ENCODE peak calls at places on chromosome 14, in four cellular contexts. V is astrocyte, Q is kidney, A is AG10803. B is an unnamed sample.

GRCh38 chr14:45893127-45893526 is 640.1 kb upstream of the MIS18BP1 start:
- DNase-seq in V (no peak), Q (no peak), A (no peak), B (no peak)

GRCh38 chr14:95303107-95303506 is 16.6 kb downstream of the CLMN start:
- DNase-seq in V (no peak), Q (no peak), A (no peak), B (no peak)

GRCh38 chr14:71286126-71286525 is 378.9 kb downstream of the PCNX1 start:
- DNase-seq in V (no peak), Q (no peak), A (no peak), B (no peak)

GRCh38 chr14:77965919-77966435 is 166.1 kb downstream of the ADCK1 start:
- DNase-seq in V (peak), Q (peak), A (peak), B (peak)

GRCh38 chr14:56760164-56760914 is 49.9 kb downstream of the OTX2 start:
- DNase-seq in V (no peak), Q (no peak), A (no peak), B (no peak)

GRCh38 chr14:64906022-64906421 is 8.2 kb upstream of the CHURC1 start:
- DNase-seq in V (no peak), Q (no peak), A (no peak), B (no peak)

GRCh38 chr14:91067186-91067585 is 6.7 kb upstream of the RPS6KA5 start:
- DNase-seq in V (no peak), Q (no peak), A (no peak), B (no peak)

GRCh38 chr14:61566537-61567225 is 128.6 kb upstream of the HIF1A start:
- DNase-seq in V (peak), Q (no peak), A (peak), B (no peak)

GRCh38 chr14:89060191-89060590 is 235.7 kb downstream of the TTC8 start:
- DNase-seq in V (no peak), Q (no peak), A (peak), B (no peak)

GRCh38 chr14:93099643-93100042 is 16.1 kb downstream of the ITPK1 start:
- DNase-seq in V (no peak), Q (peak), A (no peak), B (no peak)

GRCh38 chr14:97687944-97688625 is 890.9 kb downstream of the VRK1 start:
- DNase-seq in V (no peak), Q (no peak), A (peak), B (no peak)

GRCh38 chr14:23538785-23539184 is 12.8 kb downstream of the ZFHX2 start:
- DNase-seq in V (no peak), Q (no peak), A (peak), B (no peak)

GRCh38 chr14:77105554-77105953 is 7.5 kb downstream of the CIPC start:
- DNase-seq in V (no peak), Q (no peak), A (no peak), B (no peak)

GRCh38 chr14:104148433-104149277 is 10.3 kb downstream of the KIF26A start:
- DNase-seq in V (no peak), Q (peak), A (no peak), B (peak)

GRCh38 chr14:45133683-45134050 is 614 bp downstream of the FKBP3 start:
- DNase-seq in V (no peak), Q (no peak), A (no peak), B (no peak)

GRCh38 chr14:99716850-99717681 is 33.0 kb downstream of the CYP46A1 start:
- DNase-seq in V (no peak), Q (no peak), A (no peak), B (no peak)

GRCh38 chr14:86955955-86956354 is 1037.0 kb downstream of the GALC start:
- DNase-seq in V (no peak), Q (no peak), A (no peak), B (no peak)

GRCh38 chr14:69519253-69519661 is 34.7 kb downstream of the PLEKHD1 start:
- DNase-seq in V (no peak), Q (no peak), A (no peak), B (no peak)

GRCh38 chr14:73744175-73744867 is 30.1 kb upstream of the PNMA1 start:
- DNase-seq in V (no peak), Q (peak), A (no peak), B (no peak)

GRCh38 chr14:91399868-91400640 is 17.6 kb downstream of the CCDC88C start:
- DNase-seq in V (no peak), Q (no peak), A (no peak), B (no peak)

GRCh38 chr14:61889914-61890351 is 127.7 kb downstream of the SNAPC1 start:
- DNase-seq in V (no peak), Q (no peak), A (no peak), B (no peak)

GRCh38 chr14:97580923-97581495 is 783.8 kb downstream of the VRK1 start:
- DNase-seq in V (no peak), Q (no peak), A (no peak), B (no peak)

GRCh38 chr14:98741523-98741922 is 530.5 kb downstream of the BCL11B start:
- DNase-seq in V (no peak), Q (no peak), A (no peak), B (no peak)

GRCh38 chr14:41607119-41607785 is 576 bp downstream of the LRFN5 start:
- DNase-seq in V (peak), Q (peak), A (peak), B (no peak)

GRCh38 chr14:105500036-105500725 is 9.1 kb downstream of the TEDC1 start:
- DNase-seq in V (no peak), Q (peak), A (no peak), B (no peak)

GRCh38 chr14:54686219-54686870 is 119.4 kb downstream of the SAMD4A start:
- DNase-seq in V (peak), Q (no peak), A (peak), B (no peak)

GRCh38 chr14:105096206-105096875 is 31.1 kb upstream of the GPR132 start:
- DNase-seq in V (no peak), Q (peak), A (no peak), B (no peak)

GRCh38 chr14:60161176-60162107 is 3.8 kb downstream of the DHRS7 start:
- DNase-seq in V (no peak), Q (no peak), A (peak), B (no peak)

GRCh38 chr14:96676161-96676560 is 121.0 kb upstream of the VRK1 start:
- DNase-seq in V (peak), Q (no peak), A (no peak), B (no peak)

GRCh38 chr14:30251557-30252100 is 307.3 kb upstream of the G2E3 start:
- DNase-seq in V (no peak), Q (no peak), A (no peak), B (no peak)

GRCh38 chr14:73789996-73790581 is 61.5 kb upstream of the PTGR2 start:
- DNase-seq in V (peak), Q (no peak), A (peak), B (peak)

GRCh38 chr14:64296561-64296960 is 2.4 kb upstream of the ESR2 start:
- DNase-seq in V (no peak), Q (no peak), A (no peak), B (no peak)

GRCh38 chr14:36177489-36177888 is 967 bp upstream of the PTCSC3 start:
- DNase-seq in V (no peak), Q (no peak), A (no peak), B (no peak)

GRCh38 chr14:78425332-78425731 is 255.2 kb downstream of the NRXN3 start:
- DNase-seq in V (no peak), Q (no peak), A (no peak), B (no peak)

GRCh38 chr14:87869619-87870583 is 123.1 kb downstream of the GALC start:
- DNase-seq in V (peak), Q (no peak), A (peak), B (no peak)

DNA sequence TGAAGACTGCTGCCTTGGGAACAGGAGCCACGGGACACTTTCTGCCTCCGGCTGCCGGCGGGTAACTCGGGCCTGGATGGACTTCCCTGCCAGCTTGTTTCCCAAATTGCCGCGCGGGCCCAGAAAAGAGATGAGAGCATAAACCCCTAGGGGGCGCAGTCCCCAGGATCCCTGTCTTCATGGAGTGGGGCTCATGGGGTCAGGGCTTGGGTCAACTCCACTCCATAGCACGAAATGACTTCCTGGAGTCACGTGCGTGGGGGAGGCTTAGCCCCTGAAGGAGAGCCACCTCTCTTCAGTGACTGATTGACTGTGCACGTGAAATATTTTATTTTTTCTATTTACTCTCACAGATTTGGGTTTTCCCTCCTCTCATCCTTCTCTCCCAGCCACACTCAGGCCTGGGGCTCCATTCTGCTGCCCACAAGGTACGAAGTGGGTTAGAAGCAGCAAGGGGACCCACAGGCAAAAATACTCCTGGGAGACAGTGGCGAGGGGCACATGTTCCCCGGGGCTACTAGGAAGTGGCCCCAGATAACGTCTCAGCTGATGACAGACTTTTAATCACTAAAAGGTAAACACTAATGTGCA is 10.0 kb downstream of the PGF start:
- DNase-seq in V (no peak), Q (no peak), A (no peak), B (peak)
- TF ChIP-seq CTCF in V (peak), Q (peak), A (peak), B (peak)

DNA sequence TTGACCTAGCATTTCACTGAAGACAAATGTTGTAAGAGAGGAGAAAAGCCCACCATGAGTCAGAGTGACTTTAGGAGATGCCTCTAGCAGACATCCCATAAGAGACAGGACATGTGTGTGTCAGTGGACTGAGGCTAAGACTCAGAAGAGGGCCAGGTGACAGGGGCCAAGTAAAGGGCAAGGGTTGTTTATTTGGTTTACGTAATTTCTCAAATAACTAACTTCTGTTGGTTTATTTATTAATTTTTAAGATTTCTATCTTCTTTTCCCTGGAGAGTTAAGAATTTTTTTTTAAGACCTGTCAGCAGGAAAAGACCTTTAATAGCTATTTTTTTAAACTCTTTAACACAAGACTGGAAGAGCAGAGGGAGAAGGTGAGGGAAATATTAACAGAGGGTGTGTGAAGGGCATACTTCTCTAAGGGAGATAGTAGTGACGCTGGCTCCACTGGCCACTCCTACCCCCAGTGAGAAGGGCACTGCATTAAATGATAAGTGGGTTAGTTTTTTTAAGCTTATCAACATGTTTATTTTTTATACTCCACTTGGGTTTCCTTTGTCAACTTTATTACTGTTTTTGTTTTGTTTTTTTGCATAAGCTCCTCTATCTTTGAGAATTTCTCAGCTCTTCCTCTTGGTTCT is 3.5 kb downstream of the PNP start:
- DNase-seq in V (no peak), Q (no peak), A (no peak), B (no peak)
- H3K4me3 ChIP-seq in V (no peak), Q (peak), A (no peak), B (no peak)

DNA sequence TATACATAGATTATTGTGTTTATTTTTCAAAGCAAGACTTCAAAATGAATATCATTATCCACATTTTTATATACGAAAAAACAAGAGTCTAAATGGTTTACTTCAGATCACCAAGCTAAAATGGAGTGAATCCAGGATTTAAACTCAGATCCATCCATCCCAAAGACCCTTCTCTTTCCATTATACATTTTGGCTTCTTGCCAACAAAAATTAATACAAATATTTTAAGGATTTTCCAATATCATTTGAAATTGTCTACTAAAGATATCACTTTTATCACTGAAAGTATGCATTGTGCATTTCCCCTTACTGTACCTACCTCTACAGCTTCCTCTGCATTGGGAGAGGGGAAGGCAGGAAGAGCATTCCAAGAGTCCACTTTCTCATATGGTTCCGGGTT is 541.2 kb downstream of the RPS29 start:
- DNase-seq in V (no peak), Q (no peak), A (no peak), B (no peak)
- TF ChIP-seq CTCF in V (no peak), Q (no peak), A (no peak), B (no peak)

DNA sequence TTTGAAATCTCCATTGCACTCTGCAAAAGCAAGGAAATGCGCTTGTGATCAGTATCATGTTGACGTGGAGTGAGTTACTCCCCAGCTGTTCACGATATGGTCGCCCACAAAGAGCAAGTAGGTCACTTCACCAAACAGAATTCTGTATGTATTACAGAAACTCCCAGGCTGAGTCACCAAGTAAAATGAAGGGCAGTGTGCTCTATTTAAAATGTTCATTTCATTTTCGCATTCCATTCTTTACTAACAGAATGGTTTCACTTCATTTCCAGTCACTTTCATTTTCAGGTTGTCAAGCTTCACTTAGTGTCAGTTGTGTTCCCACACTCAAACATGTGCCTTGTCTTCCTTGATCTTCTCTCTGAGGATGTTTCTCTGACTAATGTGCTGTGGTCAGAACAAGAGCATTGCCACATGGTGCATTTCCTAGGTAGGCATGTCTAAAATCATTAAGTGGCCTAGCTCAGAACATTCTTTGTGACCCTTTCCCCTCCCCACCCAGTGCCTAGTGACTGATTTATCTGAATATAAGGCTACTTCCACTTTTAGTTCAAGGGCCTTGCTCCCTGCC is 391.2 kb downstream of the RAD51B start:
- DNase-seq in V (peak), Q (no peak), A (peak), B (no peak)
- H3K4me3 ChIP-seq in V (peak), Q (peak), A (peak), B (no peak)

GRCh38 chr14:101889898-101890297 is 74.5 kb upstream of the DYNC1H1 start:
- DNase-seq in V (no peak), Q (no peak), A (peak), B (no peak)
- TF ChIP-seq CTCF in V (no peak), Q (no peak), A (peak), B (peak)